ENCODE peak calls at places on chromosomes 12 and 14, in four cellular contexts. One of them, this sample, is unnamed.

GRCh38 chr12:124702736-124703135 is 135.3 kb upstream of the NCOR2 start:
- DNase-seq in tibial artery: no peak
- DNase-seq in HTR-8/SVneo: no peak
- DNase-seq in fibroblast of gingiva: no peak
- DNase-seq in this sample: no peak

GRCh38 chr14:103031566-103031911 is 25.8 kb downstream of the CDC42BPB start:
- DNase-seq in tibial artery: no peak
- DNase-seq in HTR-8/SVneo: no peak
- DNase-seq in fibroblast of gingiva: no peak
- DNase-seq in this sample: no peak

GRCh38 chr12:66896797-66897196 is 217.9 kb upstream of the GRIP1 start:
- DNase-seq in tibial artery: no peak
- DNase-seq in HTR-8/SVneo: no peak
- DNase-seq in fibroblast of gingiva: no peak
- DNase-seq in this sample: no peak

GRCh38 chr12:49949866-49950265 is 671 bp upstream of the AQP2 start:
- DNase-seq in tibial artery: no peak
- DNase-seq in HTR-8/SVneo: no peak
- DNase-seq in fibroblast of gingiva: no peak
- DNase-seq in this sample: no peak

GRCh38 chr12:96091833-96092232 is 56.4 kb upstream of the LTA4H start:
- DNase-seq in tibial artery: no peak
- DNase-seq in HTR-8/SVneo: no peak
- DNase-seq in fibroblast of gingiva: no peak
- DNase-seq in this sample: no peak

GRCh38 chr12:132541200-132541599 is 51.2 kb downstream of the FBRSL1 start:
- DNase-seq in tibial artery: no peak
- DNase-seq in HTR-8/SVneo: no peak
- DNase-seq in fibroblast of gingiva: no peak
- DNase-seq in this sample: no peak

GRCh38 chr12:43332977-43333649 is 218.9 kb downstream of the ADAMTS20 start:
- DNase-seq in tibial artery: no peak
- DNase-seq in HTR-8/SVneo: peak
- DNase-seq in fibroblast of gingiva: no peak
- DNase-seq in this sample: no peak

GRCh38 chr12:113056631-113057488 is at the start of gene DTX1:
- DNase-seq in tibial artery: no peak
- DNase-seq in HTR-8/SVneo: no peak
- DNase-seq in fibroblast of gingiva: no peak
- DNase-seq in this sample: no peak

GRCh38 chr14:87430810-87431209 is 562.2 kb downstream of the GALC start:
- DNase-seq in tibial artery: no peak
- DNase-seq in HTR-8/SVneo: no peak
- DNase-seq in fibroblast of gingiva: peak
- DNase-seq in this sample: peak

GRCh38 chr14:105077649-105077995 is 12.4 kb upstream of the GPR132 start:
- DNase-seq in tibial artery: no peak
- DNase-seq in HTR-8/SVneo: no peak
- DNase-seq in fibroblast of gingiva: no peak
- DNase-seq in this sample: no peak

GRCh38 chr14:33646692-33647260 is 304.1 kb downstream of the EGLN3 start:
- DNase-seq in tibial artery: no peak
- DNase-seq in HTR-8/SVneo: peak
- DNase-seq in fibroblast of gingiva: peak
- DNase-seq in this sample: peak

GRCh38 chr14:101953151-101953550 is 11.2 kb upstream of the DYNC1H1 start:
- DNase-seq in tibial artery: no peak
- DNase-seq in HTR-8/SVneo: no peak
- DNase-seq in fibroblast of gingiva: no peak
- DNase-seq in this sample: no peak

GRCh38 chr12:115461401-115461800 is 777.4 kb upstream of the TBX3 start:
- DNase-seq in tibial artery: no peak
- DNase-seq in HTR-8/SVneo: no peak
- DNase-seq in fibroblast of gingiva: no peak
- DNase-seq in this sample: no peak

GRCh38 chr12:2967651-2968050 is 8.5 kb downstream of the TEAD4 start:
- DNase-seq in tibial artery: no peak
- DNase-seq in HTR-8/SVneo: no peak
- DNase-seq in fibroblast of gingiva: no peak
- DNase-seq in this sample: no peak

GRCh38 chr12:114669501-114670256 is 14.3 kb downstream of the TBX3 start:
- DNase-seq in tibial artery: no peak
- DNase-seq in HTR-8/SVneo: no peak
- DNase-seq in fibroblast of gingiva: peak
- DNase-seq in this sample: peak

GRCh38 chr14:68816183-68816942 is 23.5 kb upstream of the ZFP36L1 start:
- DNase-seq in tibial artery: peak
- DNase-seq in HTR-8/SVneo: peak
- DNase-seq in fibroblast of gingiva: peak
- DNase-seq in this sample: peak

GRCh38 chr12:67681145-67681778 is 32.7 kb downstream of the DYRK2 start:
- DNase-seq in tibial artery: peak
- DNase-seq in HTR-8/SVneo: peak
- DNase-seq in fibroblast of gingiva: peak
- DNase-seq in this sample: peak

GRCh38 chr12:45290218-45290609 is 74.3 kb downstream of the ANO6 start:
- DNase-seq in tibial artery: no peak
- DNase-seq in HTR-8/SVneo: peak
- DNase-seq in fibroblast of gingiva: peak
- DNase-seq in this sample: peak

GRCh38 chr12:52354197-52354596 is 13.1 kb downstream of the KRT85 start:
- DNase-seq in tibial artery: no peak
- DNase-seq in HTR-8/SVneo: no peak
- DNase-seq in fibroblast of gingiva: no peak
- DNase-seq in this sample: no peak

This sample was measured in AG10803.